ENCODE peak calls at places on chromosomes 11 and 22, in four cellular contexts. Z, Q, D and R are unnamed samples.

GRCh38 chr22:40196628-40197027 is 18.9 kb downstream of the TNRC6B start:
- DNase-seq in Z (no peak), Q (peak; percentile 97), D (no peak), R (peak; percentile 15)

GRCh38 chr22:24088796-24089195 is 77.7 kb downstream of the CABIN1 start:
- DNase-seq in Z (no peak), D (no peak), Q (peak; percentile 13), R (no peak)

GRCh38 chr11:68682531-68682931 is 1.8 kb upstream of the GAL start:
- DNase-seq in Z (no peak), Q (no peak), D (no peak), R (no peak)

GRCh38 chr22:33882991-33883390 is 37.3 kb downstream of the LARGE1 start:
- DNase-seq in Z (no peak), Q (no peak), D (no peak), R (no peak)

GRCh38 chr22:38402204-38402603 is 52.8 kb downstream of the KCNJ4 start:
- DNase-seq in D (no peak), Q (no peak), Z (no peak), R (no peak)

GRCh38 chr11:112961751-112962747 is 829 bp downstream of the NCAM1 start:
- DNase-seq in Q (peak; percentile 21), D (peak; percentile 48), Z (no peak), R (no peak)

GRCh38 chr22:18070556-18071306 is 7.1 kb upstream of the PEX26 start:
- DNase-seq in D (no peak), Z (peak; percentile 68), Q (no peak), R (peak; percentile 50)

GRCh38 chr11:63609971-63610580 is 4.2 kb downstream of the PLAAT3 start:
- DNase-seq in D (no peak), Q (no peak), Z (no peak), R (peak; percentile 40)

GRCh38 chr11:124941703-124942102 is 5.9 kb upstream of the HEPACAM start:
- DNase-seq in Q (no peak), Z (no peak), D (no peak), R (no peak)

GRCh38 chr11:96755752-96756151 is 365.9 kb downstream of the JRKL start:
- DNase-seq in Z (no peak), D (no peak), Q (no peak), R (no peak)

GRCh38 chr11:65290448-65291165 is 24.1 kb upstream of the CDC42EP2 start:
- DNase-seq in Z (peak; percentile 60), D (peak; percentile 95), Q (peak; percentile 100), R (peak; percentile 95)

GRCh38 chr11:65207918-65208784 is 26.4 kb downstream of the CAPN1 start:
- DNase-seq in Q (no peak), D (no peak), Z (no peak), R (peak; percentile 41)

GRCh38 chr11:12764187-12764914 is 90.1 kb downstream of the TEAD1 start:
- DNase-seq in D (no peak), Q (no peak), Z (no peak), R (no peak)

GRCh38 chr11:96361778-96362177 is 18.8 kb upstream of the MAML2 start:
- DNase-seq in Z (no peak), D (no peak), Q (no peak), R (no peak)

GRCh38 chr22:49216579-49216978 is 611.1 kb downstream of the BRD1 start:
- DNase-seq in Z (no peak), D (peak; percentile 1), Q (no peak), R (peak; percentile 25)

GRCh38 chr11:72446929-72447753 is 12.8 kb upstream of the CLPB start:
- DNase-seq in Z (no peak), D (no peak), Q (peak; percentile 75), R (no peak)

GRCh38 chr11:72982286-72982685 is 159.8 kb downstream of the FCHSD2 start:
- DNase-seq in Q (no peak), Z (no peak), D (no peak), R (no peak)

GRCh38 chr11:104338186-104338585 is 174.2 kb upstream of the PDGFD start:
- DNase-seq in Q (no peak), D (no peak), Z (no peak), R (no peak)

GRCh38 chr11:47881145-47881544 is 33.0 kb upstream of the NUP160 start:
- DNase-seq in D (peak; percentile 13), Q (no peak), Z (no peak), R (no peak)

GRCh38 chr11:76318744-76319384 is 62.1 kb downstream of the THAP12 start:
- DNase-seq in Q (peak; percentile 67), D (peak; percentile 78), Z (peak; percentile 61), R (peak; percentile 89)

GRCh38 chr22:42397332-42398246 is 34.6 kb downstream of the NFAM1 start:
- DNase-seq in Z (no peak), Q (no peak), D (peak; percentile 29), R (no peak)

GRCh38 chr11:74138572-74138971 is 32.2 kb downstream of the C2CD3 start:
- DNase-seq in Q (peak; percentile 89), Z (peak; percentile 38), D (peak; percentile 23), R (no peak)

GRCh38 chr11:126192386-126192785 is 19.1 kb downstream of the RPUSD4 start:
- DNase-seq in Z (no peak), D (no peak), Q (no peak), R (no peak)

GRCh38 chr11:126189109-126189929 is 22.1 kb downstream of the RPUSD4 start:
- DNase-seq in D (no peak), Z (no peak), Q (no peak), R (no peak)

GRCh38 chr11:126193038-126193478 is 18.4 kb downstream of the RPUSD4 start:
- DNase-seq in Z (no peak), Q (no peak), D (no peak), R (no peak)

GRCh38 chr11:126190792-126191191 is 20.7 kb downstream of the RPUSD4 start:
- DNase-seq in D (no peak), Z (peak; percentile 27), Q (no peak), R (no peak)

GRCh38 chr11:126191379-126192073 is 19.9 kb downstream of the RPUSD4 start:
- DNase-seq in Q (no peak), D (no peak), Z (no peak), R (no peak)
- H3K4me1 ChIP-seq in Q (peaks cover 4% of the 10 kb centered on the region), D (peaks cover 6% of the 10 kb centered on the region), Z (no peaks in the 10 kb centered on the region), R (peaks cover 5% of the 10 kb centered on the region)

GRCh38 chr22:36378080-36378788 is 9.5 kb downstream of the MYH9 start:
- DNase-seq in Q (no peak), Z (no peak), D (no peak), R (no peak)
- H3K4me1 ChIP-seq in Q (peaks cover 34% of the 10 kb centered on the region), Z (peaks cover 9% of the 10 kb centered on the region), D (peaks cover 100% of the 10 kb centered on the region), R (peaks cover 95% of the 10 kb centered on the region)

GRCh38 chr11:108870373-108871020 is 205.6 kb downstream of the DDX10 start:
- DNase-seq in Q (peak; percentile 86), D (no peak), Z (no peak), R (no peak)

GRCh38 chr11:108873305-108873704 is 208.4 kb downstream of the DDX10 start:
- DNase-seq in D (no peak), Q (no peak), Z (no peak), R (no peak)

GRCh38 chr11:108872781-108873291 is 208.0 kb downstream of the DDX10 start:
- DNase-seq in Q (no peak), Z (no peak), D (no peak), R (no peak)

GRCh38 chr11:108871867-108872266 is 207.0 kb downstream of the DDX10 start:
- DNase-seq in D (no peak), Q (no peak), Z (no peak), R (no peak)

GRCh38 chr11:108871152-108871551 is 206.3 kb downstream of the DDX10 start:
- DNase-seq in Z (no peak), Q (peak; percentile 71), D (peak; percentile 20), R (no peak)
- H3K4me1 ChIP-seq in Z (no peaks in the 10 kb centered on the region), Q (peaks cover 3% of the 10 kb centered on the region), D (peaks cover 4% of the 10 kb centered on the region), R (no peaks in the 10 kb centered on the region)

DNA sequence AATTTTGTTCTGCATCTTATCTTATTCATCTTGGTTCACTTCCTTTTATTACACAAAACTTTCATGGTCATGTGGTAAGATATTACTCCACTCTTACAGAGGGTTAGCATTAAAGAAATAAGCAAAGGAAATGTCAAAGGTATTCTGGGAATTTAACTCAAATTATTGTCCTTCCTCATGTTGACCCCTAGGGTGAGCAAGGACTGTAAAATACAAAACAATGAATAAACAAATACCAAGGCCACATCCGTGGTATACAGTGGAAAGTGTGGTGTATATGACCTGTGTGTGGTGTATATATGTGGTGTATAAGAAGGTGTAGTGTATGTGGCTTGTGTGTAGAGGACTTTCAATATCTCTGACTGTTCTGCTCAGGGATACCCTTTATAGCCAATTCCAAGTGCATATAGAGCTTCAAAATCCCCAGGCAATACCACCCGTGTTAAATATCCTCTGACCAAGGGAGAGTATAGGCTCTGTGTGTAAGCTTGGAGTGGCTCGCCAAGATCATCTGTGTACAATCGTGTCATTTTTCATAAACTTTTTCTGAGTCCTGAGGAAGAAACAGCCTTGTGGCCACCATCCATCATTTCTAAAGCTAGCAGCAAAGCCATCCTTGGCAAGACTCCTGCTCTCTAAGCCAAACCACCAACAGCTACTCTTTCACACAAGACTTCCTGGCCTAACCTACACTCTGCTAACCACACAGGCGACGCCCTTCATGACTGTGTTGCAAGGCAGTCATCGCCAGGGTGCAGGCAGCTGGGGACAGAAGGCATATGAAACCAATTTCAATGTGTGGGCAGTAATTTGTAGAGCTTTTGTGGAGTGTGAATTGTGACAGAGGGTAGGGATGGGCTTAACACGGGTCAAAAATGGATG is 548.0 kb downstream of the ETS1 start:
- DNase-seq in Q (peak; percentile 52), Z (peak; percentile 68), D (no peak), R (no peak)
- H3K4me1 ChIP-seq in Q (peaks cover 7% of the 10 kb centered on the region), Z (no peaks in the 10 kb centered on the region), D (no peaks in the 10 kb centered on the region), R (peaks cover 6% of the 10 kb centered on the region)

GRCh38 chr11:75142714-75143419 is 8.0 kb upstream of the SLCO2B1 start:
- DNase-seq in Q (peak; percentile 94), D (peak; percentile 81), Z (peak; percentile 35), R (peak; percentile 73)

GRCh38 chr11:75143420-75143731 is 7.5 kb upstream of the SLCO2B1 start:
- DNase-seq in D (no peak), Q (no peak), Z (no peak), R (no peak)

GRCh38 chr11:75140269-75141138 is 10.4 kb upstream of the SLCO2B1 start:
- DNase-seq in Z (no peak), D (peak; percentile 63), Q (peak; percentile 15), R (peak; percentile 67)

GRCh38 chr11:75144716-75145014 is 6.2 kb upstream of the SLCO2B1 start:
- DNase-seq in Z (no peak), D (no peak), Q (no peak), R (no peak)

DNA sequence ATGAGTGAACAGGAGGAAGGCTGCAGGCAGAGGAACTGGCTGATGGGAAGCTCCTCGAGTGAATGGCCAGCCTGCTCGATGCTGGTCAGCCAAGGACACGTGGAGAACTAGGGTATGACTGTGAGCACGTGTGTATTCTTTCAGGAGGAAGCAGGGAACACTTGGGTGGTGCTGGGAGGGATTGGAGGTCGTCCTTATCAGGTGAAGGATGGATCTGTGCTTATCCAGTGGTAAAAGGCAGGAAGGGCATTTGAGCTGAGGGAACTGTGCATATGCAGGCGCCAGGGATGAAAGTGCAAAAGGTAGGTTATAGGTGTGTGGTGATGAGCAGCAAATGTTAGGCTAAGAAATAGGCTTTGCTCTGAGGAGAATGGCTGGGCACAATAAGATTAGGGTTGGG is 9.7 kb upstream of the SLCO2B1 start:
- DNase-seq in Z (no peak), Q (no peak), D (no peak), R (no peak)
- H3K4me1 ChIP-seq in Z (no peaks in the 10 kb centered on the region), Q (peaks cover 18% of the 10 kb centered on the region), D (peaks cover 8% of the 10 kb centered on the region), R (peaks cover 15% of the 10 kb centered on the region)

DNA sequence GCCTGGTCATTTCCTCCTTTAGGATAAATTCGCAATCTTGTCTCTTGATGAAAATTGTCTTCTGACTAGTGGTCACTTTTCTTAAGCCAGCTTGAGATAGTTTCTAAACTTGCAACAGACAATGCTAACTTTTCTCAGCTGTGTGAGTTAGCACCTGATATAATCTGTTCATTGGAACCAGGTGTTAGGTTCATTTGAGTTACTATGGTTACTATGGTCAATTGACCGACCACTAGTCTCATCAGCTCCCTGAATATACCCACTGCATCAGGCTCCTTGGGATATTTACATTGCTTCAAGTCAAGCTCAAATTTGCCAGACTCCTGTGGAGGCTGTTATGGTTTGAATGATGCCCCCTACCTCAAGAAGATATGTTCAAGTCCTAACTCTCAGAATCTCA is 54.5 kb downstream of the SC5D start:
- DNase-seq in D (no peak), Q (no peak), Z (no peak), R (no peak)
- H3K4me1 ChIP-seq in D (peaks cover under 1% of the 10 kb centered on the region), Q (no peaks in the 10 kb centered on the region), Z (no peaks in the 10 kb centered on the region), R (peaks cover 8% of the 10 kb centered on the region)